ENCODE peak calls at places on chromosomes 6 and 20, in five cellular contexts. U is amygdala, V is H54, X is GM06990, L is neural crest cell. N is an unnamed sample.

GRCh38 chr6:34056301-34056700 is 89.6 kb downstream of the GRM4 start:
- DNase-seq in X (peak; percentile 36), U (no peak), L (peak; percentile 16), V (no peak), N (peak; percentile 8)

GRCh38 chr20:7152071-7152470 is 384.6 kb downstream of the BMP2 start:
- DNase-seq in L (no peak), V (no peak), X (no peak), U (no peak), N (no peak)

GRCh38 chr6:159852877-159853276 is 37.9 kb upstream of the MAS1 start:
- DNase-seq in U (no peak), V (no peak), L (no peak), X (no peak), N (no peak)

GRCh38 chr6:153084393-153084792 is 46.7 kb downstream of the RGS17 start:
- DNase-seq in L (no peak), V (no peak), X (no peak), U (no peak), N (no peak)

GRCh38 chr6:122736166-122736565 is 43.4 kb upstream of the FABP7 start:
- DNase-seq in U (no peak), V (no peak), X (no peak), L (no peak), N (no peak)

GRCh38 chr6:8749449-8749848 is 314.1 kb upstream of the SLC35B3 start:
- DNase-seq in V (no peak), L (no peak), X (no peak), U (no peak), N (no peak)

GRCh38 chr6:63584125-63584514 is 11.8 kb downstream of the LOC128125822 start:
- DNase-seq in U (no peak), V (no peak), L (no peak), X (no peak), N (no peak)

GRCh38 chr20:23350855-23351838 is 556 bp downstream of the NXT1 start:
- DNase-seq in L (peak; percentile 26), U (no peak), X (peak; percentile 76), V (no peak), N (no peak)

GRCh38 chr6:33199687-33200233 is 705 bp downstream of the RXRB start:
- DNase-seq in V (peak; percentile 88), L (no peak), U (no peak), X (peak; percentile 87), N (no peak)

GRCh38 chr6:43948527-43949450 is 178.5 kb downstream of the MRPL14 start:
- DNase-seq in V (no peak), L (no peak), X (no peak), U (no peak), N (no peak)

GRCh38 chr6:6825986-6826901 is 237.7 kb downstream of the LY86 start:
- DNase-seq in L (no peak), U (no peak), X (peak; percentile 60), V (peak; percentile 64), N (peak; percentile 75)

GRCh38 chr20:51087306-51087705 is 64.4 kb upstream of the KCNG1 start:
- DNase-seq in L (no peak), V (no peak), X (no peak), U (no peak), N (no peak)

GRCh38 chr6:26743941-26744699 is 84.6 kb upstream of the ZNF322 start:
- DNase-seq in U (no peak), V (no peak), X (no peak), L (no peak), N (no peak)

GRCh38 chr6:11978169-11978987 is 33.7 kb upstream of the HIVEP1 start:
- DNase-seq in L (no peak), U (no peak), V (no peak), X (peak; percentile 40), N (peak; percentile 9)

GRCh38 chr6:167806061-167806700 is 20.5 kb upstream of the AFDN start:
- DNase-seq in V (no peak), L (no peak), X (no peak), U (no peak), N (no peak)

GRCh38 chr6:15825332-15825930 is 162.6 kb upstream of the DTNBP1 start:
- DNase-seq in U (no peak), V (no peak), X (no peak), L (no peak), N (no peak)

GRCh38 chr20:35013421-35014411 is 58.0 kb downstream of the MYH7B start:
- DNase-seq in V (no peak), L (no peak), U (no peak), X (no peak), N (no peak)

GRCh38 chr6:131035582-131035981 is 27.5 kb downstream of the EPB41L2 start:
- DNase-seq in L (no peak), U (no peak), V (no peak), X (no peak), N (no peak)

GRCh38 chr20:63957690-63958441 is 1.6 kb upstream of the UCKL1 start:
- DNase-seq in L (no peak), U (no peak), V (no peak), X (no peak), N (no peak)

GRCh38 chr20:24257171-24257570 is 212.3 kb upstream of the SYNDIG1 start:
- DNase-seq in U (no peak), V (no peak), X (no peak), L (no peak), N (no peak)

GRCh38 chr6:111978826-111979225 is 75.1 kb upstream of the CCN6 start:
- DNase-seq in U (no peak), X (no peak), L (no peak), V (no peak), N (no peak)

GRCh38 chr6:22892452-22892851 is 323.1 kb downstream of the HDGFL1 start:
- DNase-seq in X (no peak), V (peak; percentile 54), U (no peak), L (no peak), N (peak; percentile 92)

GRCh38 chr20:18738055-18738454 is 75.5 kb upstream of the SCP2D1 start:
- DNase-seq in U (no peak), L (no peak), X (no peak), V (no peak), N (no peak)

GRCh38 chr20:50399003-50399916 is 110.9 kb upstream of the PTPN1 start:
- DNase-seq in L (no peak), X (no peak), U (peak; percentile 47), V (no peak), N (no peak)